ENCODE peak calls at places on chromosomes 6 and 20, in six cellular contexts. I, Y, B, L, P and O are unnamed samples.

GRCh38 chr6:46788791-46789190 is 4.4 kb upstream of the MEP1A start:
- DNase-seq in I (no peak), B (no peak), L (no peak), P (no peak), Y (no peak), O (no peak)

GRCh38 chr6:153424719-153425400 is 293.8 kb upstream of the RGS17 start:
- DNase-seq in L (no peak), I (no peak), P (no peak), Y (no peak), B (no peak), O (no peak)

GRCh38 chr20:10642859-10643559 is 30.8 kb downstream of the JAG1 start:
- DNase-seq in B (no peak), I (no peak), Y (no peak), L (no peak), P (no peak), O (no peak)

GRCh38 chr6:13605634-13606033 is 9.5 kb upstream of the NOL7 start:
- DNase-seq in L (no peak), I (no peak), Y (no peak), P (no peak), B (no peak), O (no peak)

GRCh38 chr6:70221025-70221714 is 81.7 kb downstream of the COL9A1 start:
- DNase-seq in B (peak), L (no peak), P (no peak), Y (peak), I (no peak), O (peak)

GRCh38 chr20:45924391-45925261 is 9.9 kb upstream of the PCIF1 start:
- DNase-seq in P (no peak), I (no peak), L (no peak), B (peak), Y (peak), O (no peak)

GRCh38 chr6:139029470-139030210 is 1.1 kb downstream of the ABRACL start:
- DNase-seq in L (peak), I (no peak), Y (peak), P (peak), B (peak), O (peak)

GRCh38 chr6:26155066-26155925 is 68.1 kb downstream of the HFE start:
- DNase-seq in L (no peak), B (peak), Y (no peak), P (no peak), I (no peak), O (no peak)

GRCh38 chr20:19808498-19808897 is 50.4 kb downstream of the RIN2 start:
- DNase-seq in Y (no peak), B (no peak), L (no peak), P (no peak), I (no peak), O (no peak)

GRCh38 chr6:37123957-37124729 is 45.8 kb upstream of the PIM1 start:
- DNase-seq in Y (no peak), I (no peak), L (no peak), B (no peak), P (no peak), O (no peak)

GRCh38 chr6:162119349-162119748 is 608.2 kb downstream of the PRKN start:
- DNase-seq in Y (no peak), P (no peak), L (no peak), I (peak), B (peak), O (peak)

GRCh38 chr6:158283304-158284005 is 28.8 kb upstream of the TULP4 start:
- DNase-seq in Y (peak), L (no peak), B (peak), P (peak), I (no peak), O (peak)

GRCh38 chr20:55579802-55580201 is 425.5 kb downstream of the CBLN4 start:
- DNase-seq in P (no peak), L (no peak), B (no peak), I (no peak), Y (no peak), O (peak)

GRCh38 chr6:37102299-37103168 is 67.4 kb upstream of the PIM1 start:
- DNase-seq in P (peak), B (peak), L (peak), I (peak), Y (peak), O (peak)

GRCh38 chr20:23298155-23298554 is 52.4 kb upstream of the NXT1 start:
- DNase-seq in P (no peak), Y (no peak), L (no peak), B (peak), I (no peak), O (peak)

GRCh38 chr6:112384511-112384910 is 37.4 kb downstream of the RFPL4B start:
- DNase-seq in I (no peak), Y (peak), B (no peak), L (no peak), P (no peak), O (no peak)

GRCh38 chr6:148164645-148165044 is 178.0 kb upstream of the SASH1 start:
- DNase-seq in I (no peak), L (no peak), Y (no peak), B (no peak), P (no peak), O (no peak)

GRCh38 chr6:105151644-105152043 is 28.2 kb downstream of the POPDC3 start:
- DNase-seq in Y (peak), I (no peak), L (no peak), B (no peak), P (no peak), O (no peak)

GRCh38 chr6:164967102-164967501 is 342.3 kb downstream of the C6orf118 start:
- DNase-seq in B (no peak), I (no peak), L (no peak), P (no peak), Y (no peak), O (no peak)

GRCh38 chr6:153028261-153028660 is 25.8 kb upstream of the MTRF1L start:
- DNase-seq in B (no peak), P (no peak), Y (no peak), I (no peak), L (no peak), O (no peak)

GRCh38 chr6:168361766-168362165 is 42.2 kb upstream of the DACT2 start:
- DNase-seq in P (no peak), L (no peak), Y (no peak), B (no peak), I (no peak), O (no peak)

GRCh38 chr6:7673063-7673536 is 52.8 kb upstream of the BMP6 start:
- DNase-seq in B (peak), Y (no peak), I (no peak), L (no peak), P (no peak), O (peak)

GRCh38 chr6:3281669-3282460 is 23.1 kb downstream of the PSMG4 start:
- DNase-seq in P (no peak), B (peak), L (peak), Y (peak), I (no peak), O (peak)

GRCh38 chr6:126701799-126702198 is 361.9 kb downstream of the CENPW start:
- DNase-seq in L (no peak), B (peak), Y (peak), P (no peak), I (no peak), O (no peak)

GRCh38 chr6:151043944-151044343 is 178.4 kb downstream of the MTHFD1L start:
- DNase-seq in L (no peak), B (no peak), Y (no peak), I (no peak), P (no peak), O (no peak)